ENCODE peak calls at places on chromosomes 1 and 21, in six cellular contexts. Q, Y, K, D, P and S are unnamed samples.

GRCh38 chr21:44531606-44532128 is 8.3 kb downstream of the KRTAP10-1 start:
- DNase-seq in Q (peak; percentile 52), Y (no peak), K (no peak), D (no peak), P (no peak), S (no peak)

GRCh38 chr1:188941986-188942385 is 1535.7 kb downstream of the BRINP3 start:
- DNase-seq in Q (no peak), Y (no peak), K (no peak), D (peak; percentile 6), P (no peak), S (no peak)

GRCh38 chr1:41014871-41015270 is 6.7 kb downstream of the SLFNL1 start:
- DNase-seq in Q (no peak), Y (no peak), K (no peak), D (no peak), P (no peak), S (no peak)

GRCh38 chr1:201299968-201300367 is 16.7 kb downstream of the PKP1 start:
- DNase-seq in Q (no peak), Y (peak; percentile 47), K (no peak), D (no peak), P (no peak), S (peak; percentile 32)

GRCh38 chr1:155295183-155295941 is 5.9 kb downstream of the PKLR start:
- DNase-seq in Q (no peak), Y (no peak), K (no peak), D (no peak), P (no peak), S (no peak)

GRCh38 chr1:177355575-177355974 is 184.8 kb downstream of the BRINP2 start:
- DNase-seq in Q (no peak), Y (peak; percentile 57), K (no peak), D (peak; percentile 20), P (peak; percentile 42), S (peak; percentile 2)

GRCh38 chr1:95809391-95809790 is 575.4 kb downstream of the RWDD3 start:
- DNase-seq in Q (no peak), Y (no peak), K (no peak), D (no peak), P (no peak), S (no peak)

GRCh38 chr1:46166521-46167462 is 8.1 kb upstream of the TSPAN1 start:
- DNase-seq in Q (peak; percentile 76), Y (no peak), K (peak; percentile 24), D (no peak), P (no peak), S (no peak)